ENCODE peak calls at places on chromosomes 11 and 22, in nine cellular contexts. One of them, this sample, is unnamed.

GRCh38 chr11:94193288-94193687 is 64.6 kb downstream of the PANX1 start:
- DNase-seq in right cardiac atrium: no peak
- DNase-seq in choroid plexus epithelial cell: no peak
- DNase-seq in BJ: no peak
- DNase-seq in fibroblast of pulmonary artery: peak
- DNase-seq in SJSA1: no peak
- DNase-seq in tibial artery: no peak
- DNase-seq in body of pancreas: no peak
- DNase-seq in foreskin fibroblast: peak
- DNase-seq in this sample: peak

GRCh38 chr11:47443028-47443700 is 5.8 kb downstream of the RAPSN start:
- DNase-seq in right cardiac atrium: no peak
- DNase-seq in choroid plexus epithelial cell: no peak
- DNase-seq in BJ: no peak
- DNase-seq in fibroblast of pulmonary artery: no peak
- DNase-seq in SJSA1: no peak
- DNase-seq in tibial artery: no peak
- DNase-seq in body of pancreas: no peak
- DNase-seq in foreskin fibroblast: no peak
- DNase-seq in this sample: no peak

GRCh38 chr22:19134874-19135273 is 3.8 kb downstream of the TSSK2 start:
- DNase-seq in right cardiac atrium: no peak
- DNase-seq in choroid plexus epithelial cell: no peak
- DNase-seq in BJ: no peak
- DNase-seq in fibroblast of pulmonary artery: no peak
- DNase-seq in SJSA1: no peak
- DNase-seq in tibial artery: no peak
- DNase-seq in body of pancreas: no peak
- DNase-seq in foreskin fibroblast: no peak
- DNase-seq in this sample: no peak

GRCh38 chr11:19615503-19615902 is 97.1 kb upstream of the NAV2 start:
- DNase-seq in right cardiac atrium: no peak
- DNase-seq in choroid plexus epithelial cell: no peak
- DNase-seq in BJ: no peak
- DNase-seq in fibroblast of pulmonary artery: no peak
- DNase-seq in SJSA1: no peak
- DNase-seq in tibial artery: no peak
- DNase-seq in body of pancreas: no peak
- DNase-seq in foreskin fibroblast: no peak
- DNase-seq in this sample: no peak

GRCh38 chr11:91396243-91397133 is 828.1 kb upstream of the FAT3 start:
- DNase-seq in right cardiac atrium: no peak
- DNase-seq in choroid plexus epithelial cell: peak
- DNase-seq in BJ: no peak
- DNase-seq in fibroblast of pulmonary artery: no peak
- DNase-seq in SJSA1: no peak
- DNase-seq in tibial artery: no peak
- DNase-seq in body of pancreas: no peak
- DNase-seq in foreskin fibroblast: no peak
- DNase-seq in this sample: no peak

GRCh38 chr11:120719348-120719747 is 207.8 kb downstream of the GRIK4 start:
- DNase-seq in right cardiac atrium: no peak
- DNase-seq in choroid plexus epithelial cell: no peak
- DNase-seq in BJ: no peak
- DNase-seq in fibroblast of pulmonary artery: peak
- DNase-seq in SJSA1: no peak
- DNase-seq in tibial artery: no peak
- DNase-seq in body of pancreas: no peak
- DNase-seq in foreskin fibroblast: no peak
- DNase-seq in this sample: no peak

GRCh38 chr22:32606181-32606580 is 131.6 kb downstream of the FBXO7 start:
- DNase-seq in right cardiac atrium: no peak
- DNase-seq in choroid plexus epithelial cell: no peak
- DNase-seq in BJ: no peak
- DNase-seq in fibroblast of pulmonary artery: no peak
- DNase-seq in SJSA1: no peak
- DNase-seq in tibial artery: no peak
- DNase-seq in body of pancreas: no peak
- DNase-seq in foreskin fibroblast: no peak
- DNase-seq in this sample: no peak

GRCh38 chr11:92383430-92383829 is 158.8 kb downstream of the FAT3 start:
- DNase-seq in right cardiac atrium: no peak
- DNase-seq in choroid plexus epithelial cell: peak
- DNase-seq in BJ: peak
- DNase-seq in fibroblast of pulmonary artery: peak
- DNase-seq in SJSA1: peak
- DNase-seq in tibial artery: peak
- DNase-seq in body of pancreas: no peak
- DNase-seq in foreskin fibroblast: peak
- DNase-seq in this sample: peak

GRCh38 chr11:104033134-104033533 is 3.3 kb upstream of the DDI1 start:
- DNase-seq in right cardiac atrium: no peak
- DNase-seq in choroid plexus epithelial cell: peak
- DNase-seq in BJ: no peak
- DNase-seq in fibroblast of pulmonary artery: peak
- DNase-seq in SJSA1: peak
- DNase-seq in tibial artery: peak
- DNase-seq in body of pancreas: no peak
- DNase-seq in foreskin fibroblast: peak
- DNase-seq in this sample: peak

GRCh38 chr22:45212306-45212709 is 28.4 kb downstream of the KIAA0930 start:
- DNase-seq in right cardiac atrium: peak
- DNase-seq in choroid plexus epithelial cell: peak
- DNase-seq in BJ: peak
- DNase-seq in fibroblast of pulmonary artery: peak
- DNase-seq in SJSA1: peak
- DNase-seq in tibial artery: peak
- DNase-seq in body of pancreas: no peak
- DNase-seq in foreskin fibroblast: peak
- DNase-seq in this sample: peak

GRCh38 chr22:33921576-33922181 is 1.4 kb upstream of the LARGE1 start:
- DNase-seq in right cardiac atrium: peak
- DNase-seq in choroid plexus epithelial cell: peak
- DNase-seq in BJ: no peak
- DNase-seq in fibroblast of pulmonary artery: peak
- DNase-seq in SJSA1: peak
- DNase-seq in tibial artery: peak
- DNase-seq in body of pancreas: peak
- DNase-seq in foreskin fibroblast: peak
- DNase-seq in this sample: peak

GRCh38 chr22:45603631-45604030 is 68.0 kb upstream of the ATXN10 start:
- DNase-seq in right cardiac atrium: no peak
- DNase-seq in choroid plexus epithelial cell: no peak
- DNase-seq in BJ: no peak
- DNase-seq in fibroblast of pulmonary artery: no peak
- DNase-seq in SJSA1: no peak
- DNase-seq in tibial artery: no peak
- DNase-seq in body of pancreas: no peak
- DNase-seq in foreskin fibroblast: no peak
- DNase-seq in this sample: no peak

GRCh38 chr11:112348480-112349029 is 87.9 kb upstream of the PLET1 start:
- DNase-seq in right cardiac atrium: no peak
- DNase-seq in choroid plexus epithelial cell: no peak
- DNase-seq in BJ: no peak
- DNase-seq in fibroblast of pulmonary artery: no peak
- DNase-seq in SJSA1: no peak
- DNase-seq in tibial artery: no peak
- DNase-seq in body of pancreas: no peak
- DNase-seq in foreskin fibroblast: no peak
- DNase-seq in this sample: no peak

GRCh38 chr22:45976351-45977002 is 485 bp downstream of the WNT7B start:
- DNase-seq in right cardiac atrium: no peak
- DNase-seq in choroid plexus epithelial cell: no peak
- DNase-seq in BJ: no peak
- DNase-seq in fibroblast of pulmonary artery: no peak
- DNase-seq in SJSA1: no peak
- DNase-seq in tibial artery: no peak
- DNase-seq in body of pancreas: no peak
- DNase-seq in foreskin fibroblast: no peak
- DNase-seq in this sample: no peak

GRCh38 chr11:17933710-17934109 is 79.1 kb downstream of the SERGEF start:
- DNase-seq in right cardiac atrium: no peak
- DNase-seq in choroid plexus epithelial cell: no peak
- DNase-seq in BJ: no peak
- DNase-seq in fibroblast of pulmonary artery: no peak
- DNase-seq in SJSA1: no peak
- DNase-seq in tibial artery: no peak
- DNase-seq in body of pancreas: no peak
- DNase-seq in foreskin fibroblast: no peak
- DNase-seq in this sample: no peak

GRCh38 chr11:29306527-29306926 is 710.3 kb downstream of the KCNA4 start:
- DNase-seq in right cardiac atrium: no peak
- DNase-seq in choroid plexus epithelial cell: peak
- DNase-seq in BJ: peak
- DNase-seq in fibroblast of pulmonary artery: peak
- DNase-seq in SJSA1: no peak
- DNase-seq in tibial artery: no peak
- DNase-seq in body of pancreas: no peak
- DNase-seq in foreskin fibroblast: peak
- DNase-seq in this sample: peak

GRCh38 chr11:105609341-105609781 is 512 bp upstream of the GRIA4 start:
- DNase-seq in right cardiac atrium: no peak
- DNase-seq in choroid plexus epithelial cell: peak
- DNase-seq in BJ: no peak
- DNase-seq in fibroblast of pulmonary artery: peak
- DNase-seq in SJSA1: no peak
- DNase-seq in tibial artery: no peak
- DNase-seq in body of pancreas: no peak
- DNase-seq in foreskin fibroblast: no peak
- DNase-seq in this sample: no peak

GRCh38 chr11:109209572-109209971 is 212.4 kb upstream of the C11orf87 start:
- DNase-seq in right cardiac atrium: no peak
- DNase-seq in choroid plexus epithelial cell: no peak
- DNase-seq in BJ: no peak
- DNase-seq in fibroblast of pulmonary artery: no peak
- DNase-seq in SJSA1: no peak
- DNase-seq in tibial artery: no peak
- DNase-seq in body of pancreas: no peak
- DNase-seq in foreskin fibroblast: no peak
- DNase-seq in this sample: no peak

GRCh38 chr22:33803371-33803770 is 116.9 kb downstream of the LARGE1 start:
- DNase-seq in right cardiac atrium: no peak
- DNase-seq in choroid plexus epithelial cell: peak
- DNase-seq in BJ: peak
- DNase-seq in fibroblast of pulmonary artery: peak
- DNase-seq in SJSA1: no peak
- DNase-seq in tibial artery: no peak
- DNase-seq in body of pancreas: no peak
- DNase-seq in foreskin fibroblast: no peak
- DNase-seq in this sample: peak

GRCh38 chr22:37267128-37267587 is 15.2 kb upstream of the CYTH4 start:
- DNase-seq in right cardiac atrium: no peak
- DNase-seq in choroid plexus epithelial cell: peak
- DNase-seq in BJ: no peak
- DNase-seq in fibroblast of pulmonary artery: no peak
- DNase-seq in SJSA1: peak
- DNase-seq in tibial artery: no peak
- DNase-seq in body of pancreas: no peak
- DNase-seq in foreskin fibroblast: no peak
- DNase-seq in this sample: peak
- H3K4me3 ChIP-seq in right cardiac atrium: peak
- H3K4me3 ChIP-seq in choroid plexus epithelial cell: peak
- H3K4me3 ChIP-seq in BJ: peak
- H3K4me3 ChIP-seq in fibroblast of pulmonary artery: peak
- H3K4me3 ChIP-seq in SJSA1: peak
- H3K4me3 ChIP-seq in tibial artery: no peak
- H3K4me3 ChIP-seq in body of pancreas: no peak
- H3K4me3 ChIP-seq in foreskin fibroblast: peak
- H3K4me3 ChIP-seq in this sample: peak

GRCh38 chr11:45333023-45333422 is 46.9 kb upstream of the SYT13 start:
- DNase-seq in right cardiac atrium: no peak
- DNase-seq in choroid plexus epithelial cell: no peak
- DNase-seq in BJ: no peak
- DNase-seq in fibroblast of pulmonary artery: peak
- DNase-seq in SJSA1: peak
- DNase-seq in tibial artery: no peak
- DNase-seq in body of pancreas: no peak
- DNase-seq in foreskin fibroblast: no peak
- DNase-seq in this sample: no peak
- H3K4me3 ChIP-seq in right cardiac atrium: peak
- H3K4me3 ChIP-seq in choroid plexus epithelial cell: peak
- H3K4me3 ChIP-seq in BJ: no peak
- H3K4me3 ChIP-seq in fibroblast of pulmonary artery: peak
- H3K4me3 ChIP-seq in SJSA1: no peak
- H3K4me3 ChIP-seq in tibial artery: peak
- H3K4me3 ChIP-seq in body of pancreas: no peak
- H3K4me3 ChIP-seq in foreskin fibroblast: peak
- H3K4me3 ChIP-seq in this sample: no peak

GRCh38 chr22:30197389-30197788 is 49.2 kb downstream of the LIF start:
- DNase-seq in right cardiac atrium: no peak
- DNase-seq in choroid plexus epithelial cell: no peak
- DNase-seq in BJ: no peak
- DNase-seq in fibroblast of pulmonary artery: no peak
- DNase-seq in SJSA1: peak
- DNase-seq in tibial artery: no peak
- DNase-seq in body of pancreas: no peak
- DNase-seq in foreskin fibroblast: no peak
- DNase-seq in this sample: no peak

GRCh38 chr22:30195245-30196140 is 51.1 kb downstream of the LIF start:
- DNase-seq in right cardiac atrium: no peak
- DNase-seq in choroid plexus epithelial cell: no peak
- DNase-seq in BJ: no peak
- DNase-seq in fibroblast of pulmonary artery: peak
- DNase-seq in SJSA1: no peak
- DNase-seq in tibial artery: peak
- DNase-seq in body of pancreas: no peak
- DNase-seq in foreskin fibroblast: no peak
- DNase-seq in this sample: peak

GRCh38 chr22:30196141-30196866 is 50.3 kb downstream of the LIF start:
- DNase-seq in right cardiac atrium: peak
- DNase-seq in choroid plexus epithelial cell: peak
- DNase-seq in BJ: peak
- DNase-seq in fibroblast of pulmonary artery: peak
- DNase-seq in SJSA1: peak
- DNase-seq in tibial artery: peak
- DNase-seq in body of pancreas: peak
- DNase-seq in foreskin fibroblast: peak
- DNase-seq in this sample: peak

GRCh38 chr22:30198152-30198845 is 48.3 kb downstream of the LIF start:
- DNase-seq in right cardiac atrium: no peak
- DNase-seq in choroid plexus epithelial cell: no peak
- DNase-seq in BJ: no peak
- DNase-seq in fibroblast of pulmonary artery: peak
- DNase-seq in SJSA1: peak
- DNase-seq in tibial artery: no peak
- DNase-seq in body of pancreas: no peak
- DNase-seq in foreskin fibroblast: no peak
- DNase-seq in this sample: peak

GRCh38 chr22:30196867-30197336 is 49.7 kb downstream of the LIF start:
- DNase-seq in right cardiac atrium: no peak
- DNase-seq in choroid plexus epithelial cell: no peak
- DNase-seq in BJ: no peak
- DNase-seq in fibroblast of pulmonary artery: no peak
- DNase-seq in SJSA1: no peak
- DNase-seq in tibial artery: no peak
- DNase-seq in body of pancreas: no peak
- DNase-seq in foreskin fibroblast: no peak
- DNase-seq in this sample: no peak
- H3K4me3 ChIP-seq in right cardiac atrium: no peak
- H3K4me3 ChIP-seq in choroid plexus epithelial cell: no peak
- H3K4me3 ChIP-seq in BJ: no peak
- H3K4me3 ChIP-seq in fibroblast of pulmonary artery: no peak
- H3K4me3 ChIP-seq in SJSA1: no peak
- H3K4me3 ChIP-seq in tibial artery: no peak
- H3K4me3 ChIP-seq in body of pancreas: no peak
- H3K4me3 ChIP-seq in foreskin fibroblast: peak
- H3K4me3 ChIP-seq in this sample: no peak

GRCh38 chr11:122365545-122366380 is 249.7 kb upstream of the BLID start:
- DNase-seq in right cardiac atrium: peak
- DNase-seq in choroid plexus epithelial cell: no peak
- DNase-seq in BJ: no peak
- DNase-seq in fibroblast of pulmonary artery: no peak
- DNase-seq in SJSA1: no peak
- DNase-seq in tibial artery: no peak
- DNase-seq in body of pancreas: no peak
- DNase-seq in foreskin fibroblast: no peak
- DNase-seq in this sample: no peak
- H3K4me3 ChIP-seq in right cardiac atrium: peak
- H3K4me3 ChIP-seq in choroid plexus epithelial cell: no peak
- H3K4me3 ChIP-seq in BJ: peak
- H3K4me3 ChIP-seq in fibroblast of pulmonary artery: no peak
- H3K4me3 ChIP-seq in SJSA1: no peak
- H3K4me3 ChIP-seq in tibial artery: peak
- H3K4me3 ChIP-seq in body of pancreas: no peak
- H3K4me3 ChIP-seq in foreskin fibroblast: peak
- H3K4me3 ChIP-seq in this sample: no peak